ENCODE peak calls at places on chromosomes 16 and 17, in six cellular contexts. One of them, this sample, is unnamed.

GRCh38 chr17:72984925-72985322 is 107.6 kb downstream of the SLC39A11 start:
- DNase-seq in stimulated activated CD4-positive, alpha-beta T cell treated with anti-CD3 and anti-CD28 coated beads, Interleukin-4, amount 100 ng/mL, for 4 hours: no peak
- DNase-seq in H9: no peak
- DNase-seq in fibroblast of pulmonary artery: no peak
- DNase-seq in activated CD8-positive, alpha-beta T cell treated with anti-CD3 and anti-CD28 coated beads, Interleukin-2, amount 10 ng/mL, durations not matched to agents 7 days and 5 days: no peak
- DNase-seq in HTR-8/SVneo: no peak
- DNase-seq in this sample: no peak

GRCh38 chr16:81946206-81946605 is 65.1 kb downstream of the SDR42E1 start:
- DNase-seq in fibroblast of pulmonary artery: peak
- DNase-seq in stimulated activated CD4-positive, alpha-beta T cell treated with anti-CD3 and anti-CD28 coated beads, Interleukin-4, amount 100 ng/mL, for 4 hours: no peak
- DNase-seq in H9: no peak
- DNase-seq in activated CD8-positive, alpha-beta T cell treated with anti-CD3 and anti-CD28 coated beads, Interleukin-2, amount 10 ng/mL, durations not matched to agents 7 days and 5 days: no peak
- DNase-seq in HTR-8/SVneo: no peak
- DNase-seq in this sample: no peak

GRCh38 chr17:72413077-72414031 is 292.5 kb downstream of the SOX9 start:
- DNase-seq in fibroblast of pulmonary artery: no peak
- DNase-seq in H9: no peak
- DNase-seq in activated CD8-positive, alpha-beta T cell treated with anti-CD3 and anti-CD28 coated beads, Interleukin-2, amount 10 ng/mL, durations not matched to agents 7 days and 5 days: no peak
- DNase-seq in stimulated activated CD4-positive, alpha-beta T cell treated with anti-CD3 and anti-CD28 coated beads, Interleukin-4, amount 100 ng/mL, for 4 hours: no peak
- DNase-seq in HTR-8/SVneo: no peak
- DNase-seq in this sample: no peak

GRCh38 chr17:77320501-77321256 is 179.9 kb downstream of the SEC14L1 start:
- DNase-seq in activated CD8-positive, alpha-beta T cell treated with anti-CD3 and anti-CD28 coated beads, Interleukin-2, amount 10 ng/mL, durations not matched to agents 7 days and 5 days: no peak
- DNase-seq in H9: no peak
- DNase-seq in HTR-8/SVneo: no peak
- DNase-seq in fibroblast of pulmonary artery: peak
- DNase-seq in stimulated activated CD4-positive, alpha-beta T cell treated with anti-CD3 and anti-CD28 coated beads, Interleukin-4, amount 100 ng/mL, for 4 hours: no peak
- DNase-seq in this sample: peak

GRCh38 chr17:34443832-34444469 is 80.9 kb upstream of the CCL1 start:
- DNase-seq in fibroblast of pulmonary artery: no peak
- DNase-seq in activated CD8-positive, alpha-beta T cell treated with anti-CD3 and anti-CD28 coated beads, Interleukin-2, amount 10 ng/mL, durations not matched to agents 7 days and 5 days: no peak
- DNase-seq in HTR-8/SVneo: no peak
- DNase-seq in stimulated activated CD4-positive, alpha-beta T cell treated with anti-CD3 and anti-CD28 coated beads, Interleukin-4, amount 100 ng/mL, for 4 hours: no peak
- DNase-seq in H9: peak
- DNase-seq in this sample: no peak

GRCh38 chr16:50282955-50283631 is 16.7 kb downstream of the ADCY7 start:
- DNase-seq in stimulated activated CD4-positive, alpha-beta T cell treated with anti-CD3 and anti-CD28 coated beads, Interleukin-4, amount 100 ng/mL, for 4 hours: no peak
- DNase-seq in fibroblast of pulmonary artery: no peak
- DNase-seq in HTR-8/SVneo: no peak
- DNase-seq in H9: no peak
- DNase-seq in activated CD8-positive, alpha-beta T cell treated with anti-CD3 and anti-CD28 coated beads, Interleukin-2, amount 10 ng/mL, durations not matched to agents 7 days and 5 days: no peak
- DNase-seq in this sample: no peak

GRCh38 chr17:63956296-63956920 is 16.3 kb downstream of the SCN4A start:
- DNase-seq in activated CD8-positive, alpha-beta T cell treated with anti-CD3 and anti-CD28 coated beads, Interleukin-2, amount 10 ng/mL, durations not matched to agents 7 days and 5 days: no peak
- DNase-seq in stimulated activated CD4-positive, alpha-beta T cell treated with anti-CD3 and anti-CD28 coated beads, Interleukin-4, amount 100 ng/mL, for 4 hours: no peak
- DNase-seq in H9: no peak
- DNase-seq in fibroblast of pulmonary artery: peak
- DNase-seq in HTR-8/SVneo: no peak
- DNase-seq in this sample: peak

GRCh38 chr16:16042076-16042475 is 92.7 kb downstream of the ABCC1 start:
- DNase-seq in activated CD8-positive, alpha-beta T cell treated with anti-CD3 and anti-CD28 coated beads, Interleukin-2, amount 10 ng/mL, durations not matched to agents 7 days and 5 days: no peak
- DNase-seq in fibroblast of pulmonary artery: peak
- DNase-seq in stimulated activated CD4-positive, alpha-beta T cell treated with anti-CD3 and anti-CD28 coated beads, Interleukin-4, amount 100 ng/mL, for 4 hours: no peak
- DNase-seq in HTR-8/SVneo: peak
- DNase-seq in H9: no peak
- DNase-seq in this sample: peak

GRCh38 chr17:6241996-6242395 is 171.8 kb downstream of the WSCD1 start:
- DNase-seq in stimulated activated CD4-positive, alpha-beta T cell treated with anti-CD3 and anti-CD28 coated beads, Interleukin-4, amount 100 ng/mL, for 4 hours: no peak
- DNase-seq in HTR-8/SVneo: no peak
- DNase-seq in H9: peak
- DNase-seq in fibroblast of pulmonary artery: no peak
- DNase-seq in activated CD8-positive, alpha-beta T cell treated with anti-CD3 and anti-CD28 coated beads, Interleukin-2, amount 10 ng/mL, durations not matched to agents 7 days and 5 days: no peak
- DNase-seq in this sample: no peak

GRCh38 chr17:73261952-73262675 is 434 bp upstream of the CPSF4L start:
- DNase-seq in activated CD8-positive, alpha-beta T cell treated with anti-CD3 and anti-CD28 coated beads, Interleukin-2, amount 10 ng/mL, durations not matched to agents 7 days and 5 days: no peak
- DNase-seq in H9: no peak
- DNase-seq in HTR-8/SVneo: no peak
- DNase-seq in fibroblast of pulmonary artery: no peak
- DNase-seq in stimulated activated CD4-positive, alpha-beta T cell treated with anti-CD3 and anti-CD28 coated beads, Interleukin-4, amount 100 ng/mL, for 4 hours: no peak
- DNase-seq in this sample: peak

GRCh38 chr17:17388657-17389496 is 85.7 kb downstream of the NT5M start:
- DNase-seq in HTR-8/SVneo: no peak
- DNase-seq in stimulated activated CD4-positive, alpha-beta T cell treated with anti-CD3 and anti-CD28 coated beads, Interleukin-4, amount 100 ng/mL, for 4 hours: no peak
- DNase-seq in H9: no peak
- DNase-seq in activated CD8-positive, alpha-beta T cell treated with anti-CD3 and anti-CD28 coated beads, Interleukin-2, amount 10 ng/mL, durations not matched to agents 7 days and 5 days: no peak
- DNase-seq in fibroblast of pulmonary artery: no peak
- DNase-seq in this sample: no peak

GRCh38 chr17:40516581-40517285 is 15.3 kb upstream of the TNS4 start:
- DNase-seq in HTR-8/SVneo: peak
- DNase-seq in activated CD8-positive, alpha-beta T cell treated with anti-CD3 and anti-CD28 coated beads, Interleukin-2, amount 10 ng/mL, durations not matched to agents 7 days and 5 days: peak
- DNase-seq in fibroblast of pulmonary artery: no peak
- DNase-seq in H9: no peak
- DNase-seq in stimulated activated CD4-positive, alpha-beta T cell treated with anti-CD3 and anti-CD28 coated beads, Interleukin-4, amount 100 ng/mL, for 4 hours: no peak
- DNase-seq in this sample: peak

GRCh38 chr16:55301385-55302008 is 22.5 kb upstream of the IRX6 start:
- DNase-seq in activated CD8-positive, alpha-beta T cell treated with anti-CD3 and anti-CD28 coated beads, Interleukin-2, amount 10 ng/mL, durations not matched to agents 7 days and 5 days: no peak
- DNase-seq in HTR-8/SVneo: no peak
- DNase-seq in H9: no peak
- DNase-seq in stimulated activated CD4-positive, alpha-beta T cell treated with anti-CD3 and anti-CD28 coated beads, Interleukin-4, amount 100 ng/mL, for 4 hours: no peak
- DNase-seq in fibroblast of pulmonary artery: no peak
- DNase-seq in this sample: no peak

GRCh38 chr16:75263963-75264445 is 12.6 kb upstream of the BCAR1 start:
- DNase-seq in H9: no peak
- DNase-seq in stimulated activated CD4-positive, alpha-beta T cell treated with anti-CD3 and anti-CD28 coated beads, Interleukin-4, amount 100 ng/mL, for 4 hours: no peak
- DNase-seq in fibroblast of pulmonary artery: no peak
- DNase-seq in activated CD8-positive, alpha-beta T cell treated with anti-CD3 and anti-CD28 coated beads, Interleukin-2, amount 10 ng/mL, durations not matched to agents 7 days and 5 days: no peak
- DNase-seq in HTR-8/SVneo: no peak
- DNase-seq in this sample: no peak

GRCh38 chr17:48841395-48841831 is 10.6 kb downstream of the CALCOCO2 start:
- DNase-seq in H9: no peak
- DNase-seq in activated CD8-positive, alpha-beta T cell treated with anti-CD3 and anti-CD28 coated beads, Interleukin-2, amount 10 ng/mL, durations not matched to agents 7 days and 5 days: peak
- DNase-seq in stimulated activated CD4-positive, alpha-beta T cell treated with anti-CD3 and anti-CD28 coated beads, Interleukin-4, amount 100 ng/mL, for 4 hours: no peak
- DNase-seq in HTR-8/SVneo: peak
- DNase-seq in fibroblast of pulmonary artery: peak
- DNase-seq in this sample: peak